ENCODE peak calls at places on chromosome 2, in four cellular contexts. One of them, this sample, is unnamed.

GRCh38 chr2:207491086-207491485 is 38.7 kb upstream of the CREB1 start:
- DNase-seq in K562: no peak
- DNase-seq in WTC11: no peak
- DNase-seq in HepG2: no peak
- DNase-seq in this sample: no peak

GRCh38 chr2:189860161-189860560 is 75.9 kb downstream of the PMS1 start:
- DNase-seq in HepG2: no peak
- DNase-seq in WTC11: no peak
- DNase-seq in K562: no peak
- DNase-seq in this sample: no peak

GRCh38 chr2:23824777-23825212 is 102.1 kb downstream of the ATAD2B start:
- DNase-seq in WTC11: no peak
- DNase-seq in K562: peak; percentile 23
- DNase-seq in HepG2: peak; percentile 51
- DNase-seq in this sample: peak; percentile 43

GRCh38 chr2:45812039-45812500 is 160.6 kb downstream of the PRKCE start:
- DNase-seq in K562: no peak
- DNase-seq in HepG2: no peak
- DNase-seq in WTC11: no peak
- DNase-seq in this sample: no peak

GRCh38 chr2:71614976-71615768 is 161.8 kb downstream of the DYSF start:
- DNase-seq in WTC11: peak; percentile 5
- DNase-seq in K562: peak; percentile 3
- DNase-seq in HepG2: peak; percentile 18
- DNase-seq in this sample: no peak

GRCh38 chr2:79713131-79713785 is 200.4 kb downstream of the CTNNA2 start:
- DNase-seq in K562: no peak
- DNase-seq in WTC11: no peak
- DNase-seq in HepG2: no peak
- DNase-seq in this sample: no peak

GRCh38 chr2:127586136-127586535 is 50.7 kb downstream of the MYO7B start:
- DNase-seq in HepG2: no peak
- DNase-seq in WTC11: no peak
- DNase-seq in K562: no peak
- DNase-seq in this sample: no peak

GRCh38 chr2:29878898-29879297 is 42.5 kb downstream of the ALK start:
- DNase-seq in K562: no peak
- DNase-seq in WTC11: no peak
- DNase-seq in HepG2: no peak
- DNase-seq in this sample: peak; percentile 58

GRCh38 chr2:118059919-118060478 is 28.3 kb upstream of the INSIG2 start:
- DNase-seq in K562: no peak
- DNase-seq in HepG2: no peak
- DNase-seq in WTC11: no peak
- DNase-seq in this sample: no peak

GRCh38 chr2:14385043-14385442 is 247.5 kb upstream of the LRATD1 start:
- DNase-seq in HepG2: no peak
- DNase-seq in WTC11: no peak
- DNase-seq in K562: no peak
- DNase-seq in this sample: no peak

GRCh38 chr2:122168799-122169198 is 413.3 kb downstream of the TSN start:
- DNase-seq in K562: no peak
- DNase-seq in WTC11: peak; percentile 52
- DNase-seq in HepG2: no peak
- DNase-seq in this sample: no peak

GRCh38 chr2:242031481-242032019 is 162.0 kb downstream of the RTP5 start:
- DNase-seq in WTC11: no peak
- DNase-seq in K562: no peak
- DNase-seq in HepG2: no peak
- DNase-seq in this sample: no peak

GRCh38 chr2:143121079-143121478 is 8.1 kb upstream of the ARHGAP15 start:
- DNase-seq in HepG2: no peak
- DNase-seq in WTC11: no peak
- DNase-seq in K562: no peak
- DNase-seq in this sample: no peak

GRCh38 chr2:12400543-12400942 is 316.2 kb upstream of the TRIB2 start:
- DNase-seq in K562: no peak
- DNase-seq in WTC11: no peak
- DNase-seq in HepG2: no peak
- DNase-seq in this sample: no peak
- TF ChIP-seq HMGXB4 in K562: no peak
- TF ChIP-seq HMGXB4 in WTC11: no peak
- TF ChIP-seq HMGXB4 in HepG2: no peak
- TF ChIP-seq HMGXB4 in this sample: no peak

GRCh38 chr2:220101902-220102301 is 474.5 kb downstream of the SLC4A3 start:
- DNase-seq in HepG2: no peak
- DNase-seq in K562: no peak
- DNase-seq in WTC11: no peak
- DNase-seq in this sample: no peak
- TF ChIP-seq HMGXB4 in HepG2: no peak
- TF ChIP-seq HMGXB4 in K562: no peak
- TF ChIP-seq HMGXB4 in WTC11: no peak
- TF ChIP-seq HMGXB4 in this sample: no peak

GRCh38 chr2:134628453-134628852 is 90.3 kb downstream of the TMEM163 start:
- DNase-seq in K562: no peak
- DNase-seq in WTC11: no peak
- DNase-seq in HepG2: no peak
- DNase-seq in this sample: no peak
- TF ChIP-seq HMGXB4 in K562: no peak
- TF ChIP-seq HMGXB4 in WTC11: no peak
- TF ChIP-seq HMGXB4 in HepG2: no peak
- TF ChIP-seq HMGXB4 in this sample: no peak

GRCh38 chr2:47057732-47058012 is 97.4 kb downstream of the STPG4 start:
- DNase-seq in HepG2: no peak
- DNase-seq in WTC11: no peak
- DNase-seq in K562: no peak
- DNase-seq in this sample: no peak

GRCh38 chr2:47056374-47056773 is 98.7 kb downstream of the STPG4 start:
- DNase-seq in WTC11: no peak
- DNase-seq in K562: no peak
- DNase-seq in HepG2: no peak
- DNase-seq in this sample: no peak

GRCh38 chr2:47056875-47057731 is 98.0 kb downstream of the STPG4 start:
- DNase-seq in HepG2: no peak
- DNase-seq in WTC11: no peak
- DNase-seq in K562: no peak
- DNase-seq in this sample: no peak

GRCh38 chr2:47060652-47061170 is 94.4 kb downstream of the STPG4 start:
- DNase-seq in K562: no peak
- DNase-seq in HepG2: no peak
- DNase-seq in WTC11: no peak
- DNase-seq in this sample: no peak

DNA sequence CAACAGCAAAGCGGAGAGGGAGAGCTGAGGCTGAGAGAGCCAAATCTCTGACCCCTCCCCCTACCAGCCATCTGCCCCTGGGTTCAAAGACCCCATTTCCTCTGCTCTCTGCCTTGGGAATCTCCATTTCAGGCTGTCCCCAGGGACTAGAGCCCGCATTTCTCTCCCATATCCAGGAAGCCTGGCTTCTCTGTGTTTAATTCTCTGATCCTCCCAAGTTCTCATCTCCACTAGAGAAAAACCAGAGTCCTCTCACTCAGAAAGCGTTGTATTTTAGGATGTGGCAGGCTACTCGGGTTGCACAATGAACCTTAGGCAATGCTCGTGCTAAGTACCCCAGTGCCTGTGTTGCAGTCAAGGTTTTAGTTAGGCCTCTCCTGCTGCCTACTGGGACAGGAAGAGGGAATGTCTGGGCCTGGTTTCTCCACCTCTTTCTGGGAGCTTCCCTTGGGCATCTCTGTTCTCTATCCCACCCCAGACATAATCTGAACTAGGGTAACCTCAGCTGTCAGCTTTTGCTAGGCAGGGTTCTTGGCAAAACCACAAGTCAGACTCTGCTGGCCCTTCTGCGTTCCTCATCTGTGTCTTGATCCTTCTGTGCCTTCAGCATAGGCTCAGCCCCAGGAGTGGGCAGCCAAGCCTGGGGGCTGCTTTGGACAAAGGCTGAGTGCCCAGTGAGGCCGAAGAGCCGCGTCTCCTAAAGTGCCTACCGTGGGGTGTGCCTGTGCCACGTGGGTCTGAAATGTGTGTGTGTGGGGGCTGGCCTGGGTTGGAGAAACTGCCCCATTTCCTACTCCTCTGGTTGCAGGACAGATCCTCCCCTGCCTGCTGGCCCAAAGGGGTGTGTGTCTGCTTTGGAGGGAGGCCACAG is 96.8 kb downstream of the STPG4 start:
- DNase-seq in K562: no peak
- DNase-seq in WTC11: no peak
- DNase-seq in HepG2: no peak
- DNase-seq in this sample: no peak
- TF ChIP-seq HMGXB4 in K562: no peak
- TF ChIP-seq HMGXB4 in WTC11: no peak
- TF ChIP-seq HMGXB4 in HepG2: no peak
- TF ChIP-seq HMGXB4 in this sample: no peak

GRCh38 chr2:113185643-113186315 is 12.0 kb downstream of the PSD4 start:
- DNase-seq in WTC11: no peak
- DNase-seq in K562: no peak
- DNase-seq in HepG2: no peak
- DNase-seq in this sample: no peak
- TF ChIP-seq HMGXB4 in WTC11: no peak
- TF ChIP-seq HMGXB4 in K562: no peak
- TF ChIP-seq HMGXB4 in HepG2: no peak
- TF ChIP-seq HMGXB4 in this sample: no peak

GRCh38 chr2:201707142-201707541 is 8.7 kb upstream of the MPP4 start:
- DNase-seq in WTC11: no peak
- DNase-seq in HepG2: no peak
- DNase-seq in K562: no peak
- DNase-seq in this sample: no peak
- TF ChIP-seq HMGXB4 in WTC11: no peak
- TF ChIP-seq HMGXB4 in HepG2: no peak
- TF ChIP-seq HMGXB4 in K562: no peak
- TF ChIP-seq HMGXB4 in this sample: no peak

DNA sequence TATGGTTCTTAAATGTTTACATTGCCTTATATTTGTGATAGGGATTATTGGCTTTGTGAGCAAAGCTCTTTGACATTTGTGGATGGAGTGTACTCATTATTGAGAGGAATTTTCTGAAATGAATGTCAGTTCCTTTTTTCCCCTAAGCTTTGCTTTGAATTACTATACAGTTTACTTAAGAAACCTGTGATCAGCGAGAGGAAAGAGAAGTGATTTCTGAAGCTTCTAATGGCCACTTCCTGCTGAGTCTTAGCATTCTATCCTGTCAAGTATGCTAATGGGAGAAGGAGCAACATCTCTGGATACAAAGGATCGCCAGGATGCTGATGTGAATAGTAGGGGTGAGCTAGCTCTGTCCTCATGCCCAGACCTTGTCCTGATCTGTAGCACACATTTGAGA is 47.8 kb upstream of the MGAT5 start:
- DNase-seq in WTC11: no peak
- DNase-seq in HepG2: no peak
- DNase-seq in K562: no peak
- DNase-seq in this sample: no peak
- TF ChIP-seq HMGXB4 in WTC11: no peak
- TF ChIP-seq HMGXB4 in HepG2: no peak
- TF ChIP-seq HMGXB4 in K562: no peak
- TF ChIP-seq HMGXB4 in this sample: no peak

DNA sequence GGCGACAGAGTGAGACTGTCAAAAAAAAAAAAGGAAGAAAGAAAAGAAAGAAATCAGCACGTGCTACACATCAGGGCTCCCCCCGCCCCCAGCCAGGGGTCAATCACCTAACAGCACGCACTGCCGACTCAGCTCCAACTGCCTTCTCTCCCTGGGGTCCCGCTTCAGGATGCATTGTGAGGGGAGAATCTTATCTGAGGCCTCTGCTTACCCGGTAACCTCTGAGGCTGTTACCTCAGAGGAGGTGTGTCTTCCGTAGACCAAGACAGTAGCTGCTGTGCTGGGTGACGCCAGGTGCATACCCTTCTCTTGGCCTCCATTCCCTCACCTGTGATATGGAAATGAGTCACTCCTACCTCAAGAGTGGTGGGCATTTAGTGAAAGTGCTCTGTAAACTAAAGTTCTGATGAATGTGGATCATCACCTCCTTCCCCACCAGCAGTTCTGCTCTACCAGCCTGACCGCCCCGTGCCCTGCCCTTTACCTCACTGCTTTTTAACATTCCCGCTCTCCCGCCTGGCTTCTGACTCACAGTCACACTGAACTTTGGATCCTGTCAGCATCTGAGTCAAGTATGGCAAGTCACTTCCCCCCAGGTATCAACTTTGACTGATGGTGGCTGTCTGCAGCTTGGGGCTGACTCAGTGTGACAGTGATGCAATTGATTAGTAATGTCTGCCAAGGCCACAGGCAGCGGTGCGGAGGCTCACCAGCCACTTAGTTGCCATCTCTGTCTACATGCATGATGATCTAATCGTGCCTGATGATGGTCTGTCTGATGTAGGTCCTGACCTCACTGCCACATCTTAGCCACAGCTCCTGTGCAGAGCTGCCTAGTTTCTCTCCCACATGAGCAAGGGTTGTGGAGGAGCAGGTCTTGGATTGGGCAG is 20.1 kb downstream of the ARID5A start:
- DNase-seq in HepG2: peak; percentile 99
- DNase-seq in K562: no peak
- DNase-seq in WTC11: no peak
- DNase-seq in this sample: peak; percentile 95
- TF ChIP-seq HMGXB4 in HepG2: peak; percentile 45
- TF ChIP-seq HMGXB4 in K562: no peak
- TF ChIP-seq HMGXB4 in WTC11: no peak
- TF ChIP-seq HMGXB4 in this sample: no peak

GRCh38 chr2:524442-524841 is 152.8 kb downstream of the TMEM18 start:
- DNase-seq in WTC11: no peak
- DNase-seq in HepG2: no peak
- DNase-seq in K562: no peak
- DNase-seq in this sample: no peak
- TF ChIP-seq HMGXB4 in WTC11: no peak
- TF ChIP-seq HMGXB4 in HepG2: no peak
- TF ChIP-seq HMGXB4 in K562: no peak
- TF ChIP-seq HMGXB4 in this sample: no peak